ENCODE peak calls at places on chromosomes 6 and 20, in ten cellular contexts. C is GM20000; S is dorsolateral prefrontal cortex; F is AG09319; E is H1; Z is PC-3; D is CD4-positive, alpha-beta T cell; K is cardiac fibroblast; Q is K562; X is lung. A is an unnamed sample.

GRCh38 chr6:27553123-27553904 is 80.4 kb upstream of the ZNF184 start:
- DNase-seq in C (peak), S (no peak), F (no peak), E (peak), Z (no peak), D (no peak), K (peak), Q (peak), X (no peak), A (peak)

GRCh38 chr6:89035252-89036106 is 45.1 kb upstream of the PNRC1 start:
- DNase-seq in C (no peak), S (no peak), F (peak), E (no peak), Z (peak), D (no peak), K (peak), Q (peak), X (peak), A (no peak)

GRCh38 chr6:13131935-13132661 is 196.2 kb downstream of the TBC1D7 start:
- DNase-seq in C (no peak), S (no peak), F (no peak), E (no peak), Z (no peak), D (no peak), K (no peak), Q (no peak), X (no peak), A (no peak)

GRCh38 chr6:26431258-26432162 is 8.8 kb upstream of the BTN3A3 start:
- DNase-seq in C (no peak), S (no peak), F (peak), E (no peak), Z (no peak), D (no peak), K (peak), Q (no peak), X (no peak), A (no peak)

GRCh38 chr6:16401868-16402267 is 163.5 kb downstream of the GMPR start:
- DNase-seq in C (no peak), S (no peak), F (no peak), E (no peak), Z (no peak), D (no peak), K (peak), Q (no peak), X (no peak), A (no peak)

GRCh38 chr20:34691838-34692237 is 12.3 kb upstream of the TP53INP2 start:
- DNase-seq in C (no peak), S (no peak), F (no peak), E (no peak), Z (no peak), D (no peak), K (no peak), Q (no peak), X (no peak), A (no peak)

GRCh38 chr6:170185175-170185970 is 105.5 kb downstream of the DLL1 start:
- DNase-seq in C (no peak), S (peak), F (no peak), E (no peak), Z (no peak), D (no peak), K (no peak), Q (no peak), X (no peak), A (no peak)

GRCh38 chr6:149933461-149933860 is 8.4 kb upstream of the ULBP2 start:
- DNase-seq in C (peak), S (no peak), F (no peak), E (no peak), Z (no peak), D (no peak), K (no peak), Q (no peak), X (no peak), A (no peak)

GRCh38 chr6:35341557-35341956 is 801 bp upstream of the PPARD start:
- DNase-seq in C (no peak), S (no peak), F (no peak), E (no peak), Z (no peak), D (no peak), K (no peak), Q (peak), X (no peak), A (peak)

GRCh38 chr6:47111685-47112084 is 69.6 kb upstream of the ADGRF1 start:
- DNase-seq in C (no peak), S (no peak), F (no peak), E (no peak), Z (peak), D (no peak), K (peak), Q (no peak), X (no peak), A (no peak)

GRCh38 chr6:75504902-75505233 is 11.3 kb upstream of the FILIP1 start:
- DNase-seq in C (no peak), S (no peak), F (no peak), E (no peak), Z (no peak), D (no peak), K (peak), Q (no peak), X (no peak), A (no peak)

GRCh38 chr20:47670913-47671312 is 114.4 kb downstream of the SULF2 start:
- DNase-seq in C (no peak), S (no peak), F (no peak), E (no peak), Z (no peak), D (no peak), K (no peak), Q (no peak), X (no peak), A (no peak)

GRCh38 chr20:5630071-5630470 is 120.1 kb upstream of the SHLD1 start:
- DNase-seq in C (no peak), S (no peak), F (no peak), E (no peak), Z (no peak), D (no peak), K (no peak), Q (no peak), X (no peak), A (no peak)

GRCh38 chr6:102798631-102799030 is 1405.1 kb downstream of the GRIK2 start:
- DNase-seq in C (no peak), S (no peak), F (no peak), E (peak), Z (no peak), D (no peak), K (no peak), Q (no peak), X (no peak), A (no peak)
- TF ChIP-seq CTCF in C (no peak), S (no peak), F (no peak), E (peak), Z (no peak), D (no peak), K (no peak), Q (no peak), X (no peak), A (peak)

GRCh38 chr20:63778857-63779256 is 39.3 kb downstream of the SLC2A4RG start:
- DNase-seq in C (no peak), S (no peak), F (no peak), E (no peak), Z (no peak), D (no peak), K (no peak), Q (no peak), X (no peak), A (no peak)
- TF ChIP-seq CTCF in C (no peak), S (no peak), F (no peak), E (peak), Z (peak), D (no peak), K (no peak), Q (no peak), X (no peak), A (no peak)

DNA sequence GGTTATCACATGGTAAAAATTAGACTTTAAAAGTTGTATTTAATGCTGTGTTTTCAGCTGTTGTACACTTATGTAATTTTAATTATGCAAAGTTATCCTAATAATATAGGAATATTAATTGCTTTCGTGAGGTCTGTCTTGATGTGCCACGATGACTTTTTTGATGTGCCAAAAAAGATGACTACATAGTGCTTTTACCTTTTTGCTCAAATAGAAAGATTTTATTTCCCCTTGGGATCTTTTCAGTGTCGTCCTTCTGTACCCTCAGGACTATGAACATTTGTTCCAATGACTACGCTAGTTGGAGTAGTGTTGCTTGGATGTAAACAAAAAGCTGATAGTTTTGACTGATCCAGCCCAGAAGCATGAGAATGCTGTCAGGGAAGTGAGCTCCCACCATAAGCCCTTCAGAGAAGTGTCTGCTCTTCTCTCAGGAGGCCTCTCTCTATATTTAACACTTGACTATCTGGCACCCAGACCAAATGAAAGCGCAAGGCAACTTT is 1.2 kb upstream of the CD164 start:
- DNase-seq in C (no peak), S (no peak), F (no peak), E (no peak), Z (no peak), D (no peak), K (no peak), Q (no peak), X (no peak), A (no peak)
- TF ChIP-seq CTCF in C (no peak), S (no peak), F (no peak), E (no peak), Z (no peak), D (peak), K (no peak), Q (no peak), X (no peak), A (no peak)

GRCh38 chr6:168448243-168448855 is 7.4 kb downstream of the SMOC2 start:
- DNase-seq in C (no peak), S (no peak), F (no peak), E (no peak), Z (no peak), D (no peak), K (no peak), Q (no peak), X (no peak), A (no peak)

GRCh38 chr6:168447741-168448140 is 6.8 kb downstream of the SMOC2 start:
- DNase-seq in C (no peak), S (no peak), F (no peak), E (no peak), Z (no peak), D (no peak), K (no peak), Q (no peak), X (no peak), A (no peak)

GRCh38 chr6:168452685-168453377 is 11.8 kb downstream of the SMOC2 start:
- DNase-seq in C (no peak), S (no peak), F (no peak), E (no peak), Z (no peak), D (no peak), K (peak), Q (no peak), X (no peak), A (no peak)

GRCh38 chr6:168450921-168451320 is 9.9 kb downstream of the SMOC2 start:
- DNase-seq in C (no peak), S (no peak), F (no peak), E (no peak), Z (no peak), D (no peak), K (no peak), Q (no peak), X (no peak), A (no peak)

GRCh38 chr6:168451805-168452204 is 10.8 kb downstream of the SMOC2 start:
- DNase-seq in C (no peak), S (no peak), F (no peak), E (no peak), Z (no peak), D (no peak), K (no peak), Q (no peak), X (no peak), A (no peak)
- TF ChIP-seq CTCF in C (no peak), S (peak), F (no peak), E (peak), Z (peak), D (no peak), K (peak), Q (peak), X (no peak), A (no peak)

GRCh38 chr20:36795691-36796090 is 22.1 kb upstream of the DSN1 start:
- DNase-seq in C (no peak), S (no peak), F (no peak), E (no peak), Z (no peak), D (no peak), K (no peak), Q (no peak), X (no peak), A (no peak)

GRCh38 chr20:36794116-36794474 is 20.5 kb upstream of the DSN1 start:
- DNase-seq in C (no peak), S (no peak), F (no peak), E (no peak), Z (no peak), D (no peak), K (no peak), Q (no peak), X (no peak), A (no peak)

GRCh38 chr20:36793294-36794115 is 19.9 kb upstream of the DSN1 start:
- DNase-seq in C (no peak), S (no peak), F (no peak), E (no peak), Z (no peak), D (no peak), K (no peak), Q (no peak), X (no peak), A (no peak)

GRCh38 chr20:36791862-36792261 is 18.3 kb upstream of the DSN1 start:
- DNase-seq in C (peak), S (no peak), F (no peak), E (no peak), Z (no peak), D (no peak), K (no peak), Q (no peak), X (no peak), A (no peak)

GRCh38 chr20:36792422-36792821 is 18.9 kb upstream of the DSN1 start:
- DNase-seq in C (peak), S (peak), F (peak), E (peak), Z (peak), D (no peak), K (peak), Q (peak), X (no peak), A (peak)
- TF ChIP-seq CTCF in C (peak), S (peak), F (peak), E (peak), Z (peak), D (no peak), K (peak), Q (no peak), X (no peak), A (peak)